ENCODE peak calls at places on chromosome 10, in four cellular contexts. I is Peyer's patch, P is neural progenitor cell, X is uterus. G is an unnamed sample.
A peak's percentile ranks its signal among the peaks of the same experiment; 100 is the strongest.

GRCh38 chr10:75739454-75740143 is 308.2 kb downstream of the LRMDA start:
- DNase-seq in P (no peak), X (no peak), I (no peak), G (no peak)

GRCh38 chr10:71427246-71427645 is 30.5 kb downstream of the CDH23 start:
- DNase-seq in P (no peak), X (no peak), I (no peak), G (no peak)

GRCh38 chr10:122054046-122055025 is 65.4 kb downstream of the TACC2 start:
- DNase-seq in X (peak; percentile 69), I (no peak), P (peak; percentile 75), G (peak; percentile 77)

GRCh38 chr10:63781226-63781625 is 260.0 kb downstream of the REEP3 start:
- DNase-seq in X (no peak), P (no peak), I (no peak), G (no peak)

GRCh38 chr10:13681963-13682362 is 95.2 kb downstream of the PRPF18 start:
- DNase-seq in X (no peak), I (no peak), P (no peak), G (no peak)

GRCh38 chr10:68153473-68154210 is 44.4 kb downstream of the MYPN start:
- DNase-seq in X (no peak), I (no peak), P (no peak), G (peak; percentile 43)

GRCh38 chr10:70763567-70763966 is 21.6 kb downstream of the TBATA start:
- DNase-seq in P (no peak), I (peak; percentile 43), X (no peak), G (no peak)

GRCh38 chr10:21078410-21079329 is 181.6 kb upstream of the NEBL start:
- DNase-seq in X (peak; percentile 35), I (peak; percentile 56), P (peak; percentile 88), G (peak; percentile 63)

GRCh38 chr10:26486304-26486703 is 48.2 kb downstream of the APBB1IP start:
- DNase-seq in P (no peak), X (peak; percentile 48), I (no peak), G (no peak)

GRCh38 chr10:107814865-107815487 is 650.5 kb upstream of the SORCS1 start:
- DNase-seq in P (peak; percentile 82), X (peak; percentile 14), I (no peak), G (peak; percentile 18)

GRCh38 chr10:22489467-22489866 is 144.2 kb downstream of the SPAG6 start:
- DNase-seq in I (no peak), X (no peak), P (no peak), G (no peak)

GRCh38 chr10:86191166-86191565 is 175.4 kb downstream of the GRID1 start:
- DNase-seq in P (no peak), X (no peak), I (no peak), G (no peak)

GRCh38 chr10:73043766-73044377 is 52.8 kb downstream of the P4HA1 start:
- DNase-seq in P (no peak), X (no peak), I (no peak), G (no peak)

GRCh38 chr10:1094112-1095057 is 38.2 kb downstream of the WDR37 start:
- DNase-seq in X (no peak), I (no peak), P (no peak), G (no peak)

GRCh38 chr10:133249094-133249780 is 11.6 kb downstream of the VENTX start:
- DNase-seq in I (no peak), P (no peak), X (no peak), G (no peak)
- H3K27me3 ChIP-seq in I (no peaks in the 10 kb centered on the region), P (no peaks in the 10 kb centered on the region), X (no peaks in the 10 kb centered on the region), G (no peaks in the 10 kb centered on the region)

DNA sequence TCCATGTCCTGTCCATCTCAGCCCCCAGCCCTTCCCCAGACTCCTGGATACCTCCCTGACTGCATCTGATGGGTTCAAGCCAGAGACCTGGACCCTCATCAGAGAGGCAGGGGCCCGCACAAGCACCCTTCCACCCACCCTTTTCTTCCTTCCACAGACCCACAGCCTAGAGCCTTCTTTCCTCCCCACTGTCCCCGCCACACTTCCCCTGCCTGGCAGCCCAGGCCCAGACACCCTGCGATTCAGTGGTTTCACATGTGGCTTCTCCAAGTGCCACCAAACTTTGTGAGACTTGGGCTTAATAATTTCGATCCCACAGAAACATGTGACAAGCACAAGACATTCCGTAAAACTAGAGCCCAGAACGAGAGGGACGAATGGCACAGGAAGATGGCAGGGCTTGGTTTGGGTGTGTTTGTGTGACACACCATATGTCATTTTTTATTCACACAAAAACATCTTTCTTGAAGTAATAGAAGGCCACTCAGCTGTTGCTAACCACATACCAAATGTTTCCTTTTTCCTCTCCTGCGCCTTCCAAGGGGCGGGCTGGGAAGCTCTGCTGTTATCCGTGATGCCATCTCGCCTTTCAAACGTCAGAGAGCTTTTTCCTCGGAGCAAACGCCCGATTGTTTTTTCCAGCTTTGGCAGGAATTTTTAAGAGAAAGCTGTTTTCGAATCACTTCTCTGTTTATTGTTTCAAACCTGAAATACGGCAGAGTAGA is 162.8 kb downstream of the GRK5 start:
- DNase-seq in I (peak; percentile 37), P (no peak), X (peak; percentile 53), G (no peak)
- H3K4me3 ChIP-seq in I (no peak overlapping the region), P (no peak overlapping the region), X (no peak overlapping the region), G (no peak overlapping the region)

DNA sequence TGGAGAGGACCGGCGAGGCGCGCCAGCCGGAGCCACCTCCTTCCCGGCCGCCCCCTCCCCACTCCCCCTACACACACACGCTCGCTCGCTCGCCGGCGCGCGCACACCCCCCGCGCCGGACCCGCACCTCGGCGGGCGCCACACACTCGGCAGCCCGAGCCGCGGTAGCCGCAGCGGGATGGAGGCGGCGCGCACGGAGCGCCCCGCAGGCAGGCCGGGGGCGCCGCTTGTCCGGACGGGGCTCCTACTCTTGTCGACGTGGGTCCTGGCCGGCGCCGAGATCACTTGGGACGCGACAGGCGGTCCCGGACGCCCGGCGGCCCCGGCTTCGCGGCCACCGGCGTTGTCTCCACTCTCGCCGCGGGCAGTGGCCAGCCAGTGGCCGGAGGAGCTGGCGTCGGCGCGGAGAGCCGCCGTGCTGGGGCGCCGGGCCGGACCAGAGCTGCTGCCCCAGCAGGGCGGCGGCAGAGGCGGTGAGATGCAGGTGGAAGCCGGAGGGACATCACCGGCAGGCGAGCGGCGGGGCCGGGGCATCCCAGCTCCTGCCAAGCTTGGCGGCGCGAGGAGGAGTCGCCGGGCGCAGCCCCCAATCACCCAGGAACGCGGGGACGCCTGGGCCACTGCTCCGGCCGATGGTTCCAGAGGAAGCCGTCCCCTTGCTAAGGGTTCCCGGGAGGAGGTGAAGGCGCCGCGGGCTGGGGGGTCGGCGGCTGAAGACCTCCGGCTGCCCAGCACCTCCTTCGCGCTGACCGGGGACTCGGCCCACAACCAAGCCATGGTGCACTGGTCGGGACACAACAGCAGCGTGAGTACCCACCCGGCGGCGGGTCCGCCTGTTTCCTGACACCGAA is at the start of gene SORCS3:
- DNase-seq in I (no peak), P (peak; percentile 70), X (no peak), G (peak; percentile 78)
- H3K27me3 ChIP-seq in I (no peaks in the 10 kb centered on the region), P (peaks cover 100% of the 10 kb centered on the region), X (no peaks in the 10 kb centered on the region), G (peaks cover 84% of the 10 kb centered on the region)

GRCh38 chr10:47299989-47300931 is at the start of gene GDF10:
- DNase-seq in P (peak; percentile 68), I (no peak), X (no peak), G (peak; percentile 85)
- H3K4me3 ChIP-seq in P (peak within 1 kb of the TSS; percentile 67), I (peak within 1 kb of the TSS; percentile 45), X (peak within 1 kb of the TSS; percentile 38), G (peak within 1 kb of the TSS; percentile 44)

GRCh38 chr10:42939237-42939636 is 137.6 kb upstream of the RET start:
- DNase-seq in I (no peak), P (no peak), X (no peak), G (no peak)
- H3K27me3 ChIP-seq in I (no peaks in the 10 kb centered on the region), P (peaks cover 22% of the 10 kb centered on the region), X (no peaks in the 10 kb centered on the region), G (peaks cover 7% of the 10 kb centered on the region)

GRCh38 chr10:100659361-100660098 is 85.9 kb upstream of the PAX2 start:
- DNase-seq in P (no peak), X (no peak), I (no peak), G (peak; percentile 83)
- H3K4me3 ChIP-seq in P (no peak overlapping the region), X (no peak overlapping the region), I (no peak overlapping the region), G (no peak overlapping the region)

GRCh38 chr10:133107442-133107841 is 19.7 kb downstream of the ADGRA1 start:
- DNase-seq in X (no peak), I (no peak), P (no peak), G (no peak)
- H3K27me3 ChIP-seq in X (no peaks in the 10 kb centered on the region), I (no peaks in the 10 kb centered on the region), P (no peaks in the 10 kb centered on the region), G (no peaks in the 10 kb centered on the region)

G was measured in H7.